ENCODE peak calls at places on chromosome 7, in seven cellular contexts. H is effector memory CD8-positive, alpha-beta T cell; O is stimulated activated CD4-positive, alpha-beta T cell treated with anti-CD3 and anti-CD28 coated beads, TNF-alpha, amount 100 ng/mL, for 24 hours; R is CD8-positive, alpha-beta memory T cell; U is cardiac muscle cell; M is AG04450; V is lower leg skin. E is an unnamed sample.

GRCh38 chr7:128370491-128370890 is 9.0 kb upstream of the PRRT4 start:
- DNase-seq in H (no peak), O (no peak), R (no peak), U (no peak), M (no peak), V (no peak), E (no peak)

GRCh38 chr7:36309301-36309700 is 80.4 kb upstream of the ANLN start:
- DNase-seq in H (no peak), O (no peak), R (no peak), U (no peak), M (no peak), V (no peak), E (no peak)

GRCh38 chr7:132622081-132622480 is 45.8 kb upstream of the PLXNA4 start:
- DNase-seq in H (no peak), O (no peak), R (no peak), U (no peak), M (no peak), V (no peak), E (no peak)

GRCh38 chr7:945556-946255 is 8.8 kb downstream of the ADAP1 start:
- DNase-seq in H (no peak), O (no peak), R (no peak), U (no peak), M (no peak), V (no peak), E (no peak)

GRCh38 chr7:35839860-35840854 is 39.3 kb downstream of the SEPTIN7 start:
- DNase-seq in H (no peak), O (no peak), R (no peak), U (no peak), M (peak; percentile 18), V (no peak), E (no peak)

GRCh38 chr7:107167483-107168232 is 1.1 kb upstream of the HBP1 start:
- DNase-seq in H (peak; percentile 27), O (peak; percentile 31), R (no peak), U (peak; percentile 71), M (peak; percentile 61), V (peak; percentile 35), E (peak; percentile 77)

GRCh38 chr7:4931932-4932331 is 27.1 kb downstream of the MMD2 start:
- DNase-seq in H (no peak), O (no peak), R (no peak), U (peak; percentile 20), M (no peak), V (no peak), E (no peak)

GRCh38 chr7:28408105-28408973 is 4.0 kb upstream of the CREB5 start:
- DNase-seq in H (no peak), O (no peak), R (no peak), U (peak; percentile 45), M (no peak), V (peak; percentile 41), E (no peak)

GRCh38 chr7:142024547-142024946 is 28.9 kb downstream of the MGAM start:
- DNase-seq in H (no peak), O (no peak), R (no peak), U (no peak), M (no peak), V (no peak), E (no peak)

E was measured in cardiac septum.